ENCODE peak calls at places on chromosomes 13 and 19, in seven cellular contexts. One of them, this sample, is unnamed.

GRCh38 chr19:48938256-48938655 is 4.8 kb downstream of the DHDH start:
- DNase-seq in naive thymus-derived CD8-positive, alpha-beta T cell: no peak
- DNase-seq in mesenchymal stem cell: no peak
- DNase-seq in NCI-H526 treated with DMSO at 0.1 percent for 48 hours: no peak
- DNase-seq in GM12891: no peak
- DNase-seq in HEK293T: no peak
- DNase-seq in NCI-H345: no peak
- DNase-seq in this sample: no peak

GRCh38 chr19:3358392-3358918 is 7.9 kb upstream of the NFIC start:
- DNase-seq in GM12891: no peak
- DNase-seq in NCI-H345: no peak
- DNase-seq in naive thymus-derived CD8-positive, alpha-beta T cell: no peak
- DNase-seq in mesenchymal stem cell: no peak
- DNase-seq in HEK293T: no peak
- DNase-seq in NCI-H526 treated with DMSO at 0.1 percent for 48 hours: no peak
- DNase-seq in this sample: no peak

GRCh38 chr13:66349945-66350344 is 880.2 kb downstream of the PCDH9 start:
- DNase-seq in HEK293T: no peak
- DNase-seq in naive thymus-derived CD8-positive, alpha-beta T cell: no peak
- DNase-seq in NCI-H526 treated with DMSO at 0.1 percent for 48 hours: no peak
- DNase-seq in GM12891: no peak
- DNase-seq in mesenchymal stem cell: no peak
- DNase-seq in NCI-H345: no peak
- DNase-seq in this sample: no peak

GRCh38 chr19:18093439-18094161 is 4.0 kb upstream of the MAST3 start:
- DNase-seq in HEK293T: peak
- DNase-seq in naive thymus-derived CD8-positive, alpha-beta T cell: no peak
- DNase-seq in NCI-H345: no peak
- DNase-seq in NCI-H526 treated with DMSO at 0.1 percent for 48 hours: no peak
- DNase-seq in GM12891: no peak
- DNase-seq in mesenchymal stem cell: no peak
- DNase-seq in this sample: no peak

GRCh38 chr19:18460313-18460712 is 22.4 kb upstream of the ISYNA1 start:
- DNase-seq in HEK293T: no peak
- DNase-seq in naive thymus-derived CD8-positive, alpha-beta T cell: no peak
- DNase-seq in mesenchymal stem cell: peak
- DNase-seq in NCI-H345: no peak
- DNase-seq in NCI-H526 treated with DMSO at 0.1 percent for 48 hours: no peak
- DNase-seq in GM12891: no peak
- DNase-seq in this sample: no peak

GRCh38 chr19:1747285-1748114 is 5.8 kb upstream of the ONECUT3 start:
- DNase-seq in NCI-H526 treated with DMSO at 0.1 percent for 48 hours: no peak
- DNase-seq in GM12891: no peak
- DNase-seq in mesenchymal stem cell: peak
- DNase-seq in naive thymus-derived CD8-positive, alpha-beta T cell: peak
- DNase-seq in NCI-H345: no peak
- DNase-seq in HEK293T: no peak
- DNase-seq in this sample: no peak

GRCh38 chr13:108315273-108315672 is 45.8 kb downstream of the TNFSF13B start:
- DNase-seq in HEK293T: no peak
- DNase-seq in GM12891: no peak
- DNase-seq in NCI-H345: no peak
- DNase-seq in NCI-H526 treated with DMSO at 0.1 percent for 48 hours: no peak
- DNase-seq in mesenchymal stem cell: no peak
- DNase-seq in naive thymus-derived CD8-positive, alpha-beta T cell: no peak
- DNase-seq in this sample: no peak

GRCh38 chr19:45250832-45251451 is at the start of gene MARK4:
- DNase-seq in GM12891: peak
- DNase-seq in HEK293T: peak
- DNase-seq in NCI-H345: peak
- DNase-seq in naive thymus-derived CD8-positive, alpha-beta T cell: peak
- DNase-seq in NCI-H526 treated with DMSO at 0.1 percent for 48 hours: peak
- DNase-seq in mesenchymal stem cell: peak
- DNase-seq in this sample: peak

GRCh38 chr13:96581741-96582140 is 412.5 kb downstream of the OXGR1 start:
- DNase-seq in GM12891: no peak
- DNase-seq in naive thymus-derived CD8-positive, alpha-beta T cell: no peak
- DNase-seq in HEK293T: no peak
- DNase-seq in NCI-H345: no peak
- DNase-seq in NCI-H526 treated with DMSO at 0.1 percent for 48 hours: no peak
- DNase-seq in mesenchymal stem cell: no peak
- DNase-seq in this sample: no peak

GRCh38 chr19:12996542-12997094 is 1.3 kb downstream of the NFIX start:
- DNase-seq in NCI-H345: no peak
- DNase-seq in GM12891: no peak
- DNase-seq in naive thymus-derived CD8-positive, alpha-beta T cell: no peak
- DNase-seq in NCI-H526 treated with DMSO at 0.1 percent for 48 hours: no peak
- DNase-seq in mesenchymal stem cell: no peak
- DNase-seq in HEK293T: no peak
- DNase-seq in this sample: no peak

GRCh38 chr19:31510635-31511034 is 161.4 kb upstream of the TSHZ3 start:
- DNase-seq in NCI-H526 treated with DMSO at 0.1 percent for 48 hours: no peak
- DNase-seq in mesenchymal stem cell: no peak
- DNase-seq in naive thymus-derived CD8-positive, alpha-beta T cell: no peak
- DNase-seq in NCI-H345: no peak
- DNase-seq in GM12891: no peak
- DNase-seq in HEK293T: no peak
- DNase-seq in this sample: no peak

GRCh38 chr13:31115616-31116015 is 46.1 kb downstream of the HSPH1 start:
- DNase-seq in HEK293T: no peak
- DNase-seq in mesenchymal stem cell: no peak
- DNase-seq in GM12891: no peak
- DNase-seq in NCI-H345: peak
- DNase-seq in naive thymus-derived CD8-positive, alpha-beta T cell: no peak
- DNase-seq in NCI-H526 treated with DMSO at 0.1 percent for 48 hours: peak
- DNase-seq in this sample: no peak

GRCh38 chr19:57934820-57935665 is at the start of gene ZNF418:
- DNase-seq in NCI-H345: no peak
- DNase-seq in mesenchymal stem cell: peak
- DNase-seq in NCI-H526 treated with DMSO at 0.1 percent for 48 hours: no peak
- DNase-seq in naive thymus-derived CD8-positive, alpha-beta T cell: peak
- DNase-seq in GM12891: no peak
- DNase-seq in HEK293T: no peak
- DNase-seq in this sample: peak